ENCODE peak calls at places on chromosomes 4 and X, in nine cellular contexts. One of them, this sample, is unnamed. For H3K4me1, the result is how much of the 10 kb centered on the place peaks cover.

GRCh38 chr4:46389301-46389761 is 597 bp downstream of the GABRA2 start:
- DNase-seq in aorta: peak
- DNase-seq in gastrocnemius medialis: no peak
- DNase-seq in esophagus squamous epithelium: no peak
- DNase-seq in GM23338: peak
- DNase-seq in stomach: no peak
- DNase-seq in PC-9: no peak
- DNase-seq in Peyer's patch: peak
- DNase-seq in A549: no peak
- DNase-seq in this sample: no peak

GRCh38 chrX:333611-334311 is 15.2 kb upstream of the GTPBP6 start:
- DNase-seq in aorta: peak
- DNase-seq in gastrocnemius medialis: no peak
- DNase-seq in esophagus squamous epithelium: no peak
- DNase-seq in GM23338: no peak
- DNase-seq in stomach: no peak
- DNase-seq in PC-9: no peak
- DNase-seq in Peyer's patch: no peak
- DNase-seq in A549: no peak
- DNase-seq in this sample: no peak

GRCh38 chrX:54695816-54696487 is 102.1 kb downstream of the ITIH6 start:
- DNase-seq in aorta: no peak
- DNase-seq in gastrocnemius medialis: no peak
- DNase-seq in esophagus squamous epithelium: no peak
- DNase-seq in GM23338: no peak
- DNase-seq in stomach: no peak
- DNase-seq in PC-9: no peak
- DNase-seq in Peyer's patch: no peak
- DNase-seq in A549: no peak
- DNase-seq in this sample: no peak

GRCh38 chr4:10457255-10457801 is at the start of gene ZNF518B:
- DNase-seq in aorta: peak
- DNase-seq in gastrocnemius medialis: peak
- DNase-seq in esophagus squamous epithelium: no peak
- DNase-seq in GM23338: peak
- DNase-seq in stomach: peak
- DNase-seq in PC-9: no peak
- DNase-seq in Peyer's patch: peak
- DNase-seq in A549: peak
- DNase-seq in this sample: peak

GRCh38 chr4:174553828-174554227 is 31.5 kb upstream of the HPGD start:
- DNase-seq in aorta: no peak
- DNase-seq in gastrocnemius medialis: no peak
- DNase-seq in esophagus squamous epithelium: no peak
- DNase-seq in GM23338: no peak
- DNase-seq in stomach: no peak
- DNase-seq in PC-9: no peak
- DNase-seq in Peyer's patch: no peak
- DNase-seq in A549: no peak
- DNase-seq in this sample: no peak

GRCh38 chr4:85862896-85863295 is 387.9 kb downstream of the ARHGAP24 start:
- DNase-seq in aorta: no peak
- DNase-seq in gastrocnemius medialis: no peak
- DNase-seq in esophagus squamous epithelium: no peak
- DNase-seq in GM23338: no peak
- DNase-seq in stomach: no peak
- DNase-seq in PC-9: no peak
- DNase-seq in Peyer's patch: no peak
- DNase-seq in A549: no peak
- DNase-seq in this sample: no peak

GRCh38 chr4:137124278-137124932 is 407.9 kb downstream of the PCDH18 start:
- DNase-seq in aorta: no peak
- DNase-seq in gastrocnemius medialis: no peak
- DNase-seq in esophagus squamous epithelium: no peak
- DNase-seq in GM23338: peak
- DNase-seq in stomach: no peak
- DNase-seq in PC-9: peak
- DNase-seq in Peyer's patch: no peak
- DNase-seq in A549: peak
- DNase-seq in this sample: no peak

GRCh38 chr4:113869743-113870375 is 108.3 kb upstream of the CAMK2D start:
- DNase-seq in aorta: peak
- DNase-seq in gastrocnemius medialis: no peak
- DNase-seq in esophagus squamous epithelium: no peak
- DNase-seq in GM23338: no peak
- DNase-seq in stomach: peak
- DNase-seq in PC-9: no peak
- DNase-seq in Peyer's patch: peak
- DNase-seq in A549: no peak
- DNase-seq in this sample: peak

GRCh38 chrX:45006002-45006800 is 133.2 kb downstream of the KDM6A start:
- DNase-seq in aorta: no peak
- DNase-seq in gastrocnemius medialis: no peak
- DNase-seq in esophagus squamous epithelium: no peak
- DNase-seq in GM23338: peak
- DNase-seq in stomach: no peak
- DNase-seq in PC-9: no peak
- DNase-seq in Peyer's patch: peak
- DNase-seq in A549: peak
- DNase-seq in this sample: no peak

GRCh38 chr4:142355417-142355930 is 490.6 kb downstream of the INPP4B start:
- DNase-seq in aorta: no peak
- DNase-seq in gastrocnemius medialis: no peak
- DNase-seq in esophagus squamous epithelium: no peak
- DNase-seq in GM23338: no peak
- DNase-seq in stomach: no peak
- DNase-seq in PC-9: no peak
- DNase-seq in Peyer's patch: no peak
- DNase-seq in A549: no peak
- DNase-seq in this sample: no peak
- H3K4me1 ChIP-seq in aorta: under half
- H3K4me1 ChIP-seq in gastrocnemius medialis: under half
- H3K4me1 ChIP-seq in esophagus squamous epithelium: under half
- H3K4me1 ChIP-seq in GM23338: under half
- H3K4me1 ChIP-seq in stomach: half or more
- H3K4me1 ChIP-seq in PC-9: under half
- H3K4me1 ChIP-seq in Peyer's patch: under half
- H3K4me1 ChIP-seq in A549: under half
- H3K4me1 ChIP-seq in this sample: half or more

GRCh38 chr4:127618427-127618826 is 14.3 kb upstream of the INTU start:
- DNase-seq in aorta: no peak
- DNase-seq in gastrocnemius medialis: no peak
- DNase-seq in esophagus squamous epithelium: no peak
- DNase-seq in GM23338: no peak
- DNase-seq in stomach: no peak
- DNase-seq in PC-9: no peak
- DNase-seq in Peyer's patch: no peak
- DNase-seq in A549: no peak
- DNase-seq in this sample: no peak

GRCh38 chr4:127622923-127623754 is 9.6 kb upstream of the INTU start:
- DNase-seq in aorta: peak
- DNase-seq in gastrocnemius medialis: no peak
- DNase-seq in esophagus squamous epithelium: no peak
- DNase-seq in GM23338: peak
- DNase-seq in stomach: no peak
- DNase-seq in PC-9: peak
- DNase-seq in Peyer's patch: no peak
- DNase-seq in A549: peak
- DNase-seq in this sample: no peak

GRCh38 chr4:127623755-127624087 is 9.0 kb upstream of the INTU start:
- DNase-seq in aorta: no peak
- DNase-seq in gastrocnemius medialis: no peak
- DNase-seq in esophagus squamous epithelium: no peak
- DNase-seq in GM23338: peak
- DNase-seq in stomach: no peak
- DNase-seq in PC-9: no peak
- DNase-seq in Peyer's patch: no peak
- DNase-seq in A549: peak
- DNase-seq in this sample: no peak

GRCh38 chr4:127624176-127624575 is 8.6 kb upstream of the INTU start:
- DNase-seq in aorta: no peak
- DNase-seq in gastrocnemius medialis: no peak
- DNase-seq in esophagus squamous epithelium: no peak
- DNase-seq in GM23338: no peak
- DNase-seq in stomach: no peak
- DNase-seq in PC-9: no peak
- DNase-seq in Peyer's patch: no peak
- DNase-seq in A549: no peak
- DNase-seq in this sample: no peak

GRCh38 chr4:127622621-127622922 is 10.2 kb upstream of the INTU start:
- DNase-seq in aorta: no peak
- DNase-seq in gastrocnemius medialis: no peak
- DNase-seq in esophagus squamous epithelium: no peak
- DNase-seq in GM23338: no peak
- DNase-seq in stomach: no peak
- DNase-seq in PC-9: no peak
- DNase-seq in Peyer's patch: no peak
- DNase-seq in A549: peak
- DNase-seq in this sample: no peak
- H3K27ac ChIP-seq in aorta: no peak
- H3K27ac ChIP-seq in gastrocnemius medialis: no peak
- H3K27ac ChIP-seq in esophagus squamous epithelium: no peak
- H3K27ac ChIP-seq in GM23338: no peak
- H3K27ac ChIP-seq in stomach: no peak
- H3K27ac ChIP-seq in PC-9: no peak
- H3K27ac ChIP-seq in Peyer's patch: no peak
- H3K27ac ChIP-seq in A549: no peak
- H3K27ac ChIP-seq in this sample: no peak

DNA sequence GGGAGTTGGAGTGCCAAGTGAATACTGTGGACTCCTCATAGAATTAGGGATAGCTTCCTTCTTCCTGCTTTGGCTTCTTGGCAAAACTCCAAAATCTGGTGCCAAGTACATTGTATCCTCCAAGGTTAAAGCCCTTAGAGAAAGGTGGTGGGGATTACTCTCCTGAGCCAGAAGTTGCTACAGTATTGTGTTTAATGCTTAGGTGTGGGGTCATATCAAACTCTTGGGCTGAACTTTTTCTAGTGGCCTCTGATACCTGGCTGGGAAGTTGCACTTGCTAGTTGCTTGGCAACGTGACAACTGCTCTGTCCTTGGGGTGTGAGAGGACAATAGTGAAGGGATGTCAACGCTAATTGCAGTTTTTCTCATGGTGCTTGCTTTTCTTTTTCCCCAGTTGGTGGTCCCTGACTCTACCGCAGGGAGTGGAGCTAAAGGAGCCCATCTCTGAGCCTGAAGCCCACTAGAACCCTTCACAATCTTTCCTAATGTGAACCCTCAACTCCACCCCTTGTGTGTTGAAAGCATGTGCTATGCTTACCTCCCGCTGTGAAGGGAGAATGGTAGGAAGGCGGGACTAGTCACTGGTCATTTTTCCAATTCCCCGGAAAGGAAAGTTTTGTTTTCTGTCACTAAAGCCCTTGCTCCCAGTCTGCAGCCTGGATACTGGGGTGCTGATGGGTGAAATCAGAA is 35.5 kb downstream of the DLG3 start:
- DNase-seq in aorta: no peak
- DNase-seq in gastrocnemius medialis: no peak
- DNase-seq in esophagus squamous epithelium: no peak
- DNase-seq in GM23338: peak
- DNase-seq in stomach: peak
- DNase-seq in PC-9: peak
- DNase-seq in Peyer's patch: peak
- DNase-seq in A549: no peak
- DNase-seq in this sample: no peak
- H3K4me1 ChIP-seq in aorta: under half
- H3K4me1 ChIP-seq in gastrocnemius medialis: under half
- H3K4me1 ChIP-seq in esophagus squamous epithelium: under half
- H3K4me1 ChIP-seq in GM23338: half or more
- H3K4me1 ChIP-seq in stomach: half or more
- H3K4me1 ChIP-seq in PC-9: half or more
- H3K4me1 ChIP-seq in Peyer's patch: under half
- H3K4me1 ChIP-seq in A549: under half
- H3K4me1 ChIP-seq in this sample: under half

GRCh38 chrX:112510629-112511028 is 169.1 kb downstream of the LHFPL1 start:
- DNase-seq in aorta: no peak
- DNase-seq in gastrocnemius medialis: no peak
- DNase-seq in esophagus squamous epithelium: no peak
- DNase-seq in GM23338: no peak
- DNase-seq in stomach: no peak
- DNase-seq in PC-9: no peak
- DNase-seq in Peyer's patch: no peak
- DNase-seq in A549: no peak
- DNase-seq in this sample: no peak
- H3K27ac ChIP-seq in aorta: no peak
- H3K27ac ChIP-seq in gastrocnemius medialis: no peak
- H3K27ac ChIP-seq in esophagus squamous epithelium: no peak
- H3K27ac ChIP-seq in GM23338: no peak
- H3K27ac ChIP-seq in stomach: no peak
- H3K27ac ChIP-seq in PC-9: no peak
- H3K27ac ChIP-seq in Peyer's patch: no peak
- H3K27ac ChIP-seq in A549: no peak
- H3K27ac ChIP-seq in this sample: no peak

GRCh38 chrX:19743386-19743785 is 144.0 kb downstream of the SH3KBP1 start:
- DNase-seq in aorta: no peak
- DNase-seq in gastrocnemius medialis: no peak
- DNase-seq in esophagus squamous epithelium: no peak
- DNase-seq in GM23338: no peak
- DNase-seq in stomach: no peak
- DNase-seq in PC-9: no peak
- DNase-seq in Peyer's patch: no peak
- DNase-seq in A549: no peak
- DNase-seq in this sample: no peak
- H3K4me1 ChIP-seq in aorta: under half
- H3K4me1 ChIP-seq in gastrocnemius medialis: under half
- H3K4me1 ChIP-seq in esophagus squamous epithelium: under half
- H3K4me1 ChIP-seq in GM23338: under half
- H3K4me1 ChIP-seq in stomach: under half
- H3K4me1 ChIP-seq in PC-9: under half
- H3K4me1 ChIP-seq in Peyer's patch: under half
- H3K4me1 ChIP-seq in A549: under half
- H3K4me1 ChIP-seq in this sample: half or more

GRCh38 chrX:22396408-22396807 is 123.7 kb downstream of the CBLL2 start:
- DNase-seq in aorta: no peak
- DNase-seq in gastrocnemius medialis: no peak
- DNase-seq in esophagus squamous epithelium: no peak
- DNase-seq in GM23338: no peak
- DNase-seq in stomach: no peak
- DNase-seq in PC-9: no peak
- DNase-seq in Peyer's patch: no peak
- DNase-seq in A549: no peak
- DNase-seq in this sample: no peak
- H3K27ac ChIP-seq in aorta: no peak
- H3K27ac ChIP-seq in gastrocnemius medialis: no peak
- H3K27ac ChIP-seq in esophagus squamous epithelium: no peak
- H3K27ac ChIP-seq in GM23338: no peak
- H3K27ac ChIP-seq in stomach: no peak
- H3K27ac ChIP-seq in PC-9: no peak
- H3K27ac ChIP-seq in Peyer's patch: no peak
- H3K27ac ChIP-seq in A549: no peak
- H3K27ac ChIP-seq in this sample: no peak